ENCODE peak calls at places on chromosomes 1 and 21, in four cellular contexts. S is K562, W is H1, L is HepG2. I is an unnamed sample.

GRCh38 chr21:45161039-45161945 is 86.9 kb downstream of the ADARB1 start:
- DNase-seq in S (no peak), W (no peak), L (no peak), I (no peak)

GRCh38 chr1:158019177-158019868 is 25.9 kb downstream of the KIRREL1 start:
- DNase-seq in L (peak; percentile 42), W (no peak), S (no peak), I (no peak)

GRCh38 chr1:14952626-14953314 is 200.8 kb upstream of the TMEM51 start:
- DNase-seq in S (no peak), L (peak; percentile 96), W (no peak), I (no peak)

GRCh38 chr1:154325583-154326545 is 539 bp downstream of the ATP8B2 start:
- DNase-seq in L (peak; percentile 82), W (peak; percentile 89), S (peak; percentile 86), I (no peak)

GRCh38 chr1:33986389-33987095 is 122.7 kb downstream of the HMGB4 start:
- DNase-seq in L (no peak), S (no peak), W (no peak), I (no peak)

GRCh38 chr1:87296220-87296619 is 32.5 kb upstream of the LMO4 start:
- DNase-seq in S (no peak), L (no peak), W (no peak), I (no peak)

GRCh38 chr21:38351176-38351959 is 94.6 kb downstream of the KCNJ15 start:
- DNase-seq in L (no peak), S (no peak), W (no peak), I (no peak)

GRCh38 chr1:228697209-228698016 is 37.9 kb upstream of the RHOU start:
- DNase-seq in S (no peak), W (no peak), L (peak; percentile 60), I (no peak)

GRCh38 chr21:35738342-35738961 is 321.9 kb downstream of the SETD4 start:
- DNase-seq in S (no peak), W (no peak), L (no peak), I (no peak)

GRCh38 chr1:89836997-89837909 is 16.4 kb downstream of the LRRC8D start:
- DNase-seq in L (peak; percentile 90), S (no peak), W (no peak), I (no peak)

GRCh38 chr1:224736619-224737352 is 120.7 kb downstream of the CNIH3 start:
- DNase-seq in W (no peak), L (peak; percentile 10), S (peak; percentile 34), I (peak; percentile 93)

GRCh38 chr1:28070725-28071593 is 17.5 kb downstream of the EYA3 start:
- DNase-seq in S (no peak), W (no peak), L (no peak), I (no peak)

GRCh38 chr1:165928075-165928731 is 100.8 kb downstream of the UCK2 start:
- DNase-seq in S (peak; percentile 78), W (peak; percentile 70), L (peak; percentile 43), I (no peak)

GRCh38 chr1:228367798-228368791 is 38.5 kb downstream of the TRIM11 start:
- DNase-seq in W (no peak), L (peak; percentile 64), S (peak; percentile 95), I (no peak)

GRCh38 chr1:53541761-53542550 is 82.8 kb downstream of the DMRTB1 start:
- DNase-seq in L (no peak), S (peak; percentile 60), W (no peak), I (no peak)

GRCh38 chr21:45817345-45817744 is 164.2 kb upstream of the COL6A1 start:
- DNase-seq in L (no peak), W (no peak), S (no peak), I (no peak)

GRCh38 chr1:14826731-14827326 is 228.3 kb downstream of the KAZN start:
- DNase-seq in W (no peak), S (no peak), L (no peak), I (no peak)

GRCh38 chr1:77533660-77534295 is 148.7 kb downstream of the ZZZ3 start:
- DNase-seq in W (peak; percentile 66), L (peak; percentile 40), S (peak; percentile 77), I (no peak)

GRCh38 chr1:172812118-172812517 is 153.2 kb downstream of the FASLG start:
- DNase-seq in W (no peak), L (no peak), S (no peak), I (no peak)

GRCh38 chr1:175804556-175804955 is 61.2 kb upstream of the TNR start:
- DNase-seq in S (no peak), W (no peak), L (no peak), I (no peak)

GRCh38 chr1:100622037-100622436 is 84.1 kb downstream of the GPR88 start:
- DNase-seq in W (no peak), L (no peak), S (no peak), I (no peak)

GRCh38 chr1:210750468-210750867 is 383.5 kb downstream of the KCNH1 start:
- DNase-seq in L (no peak), W (no peak), S (no peak), I (no peak)

GRCh38 chr1:32063261-32063681 is 9.5 kb upstream of the TMEM39B start:
- DNase-seq in S (peak; percentile 53), W (no peak), L (peak; percentile 37), I (no peak)

GRCh38 chr1:247357781-247358211 is 26.1 kb upstream of the ZNF496 start:
- DNase-seq in L (no peak), W (no peak), S (no peak), I (peak; percentile 77)

GRCh38 chr1:5980314-5981008 is 11.8 kb downstream of the NPHP4 start:
- DNase-seq in W (peak; percentile 87), L (no peak), S (peak; percentile 78), I (no peak)

GRCh38 chr1:224273651-224274050 is 56.3 kb downstream of the NVL start:
- DNase-seq in W (no peak), S (no peak), L (no peak), I (no peak)

GRCh38 chr1:16391408-16391807 is 24.4 kb downstream of the SZRD1 start:
- DNase-seq in S (no peak), W (no peak), L (no peak), I (no peak)

GRCh38 chr1:114745351-114745750 is 12.4 kb downstream of the CSDE1 start:
- DNase-seq in S (no peak), W (no peak), L (no peak), I (no peak)

GRCh38 chr1:116330342-116330652 is 42.7 kb upstream of the ATP1A1 start:
- DNase-seq in W (no peak), S (no peak), L (no peak), I (no peak)

GRCh38 chr1:160767417-160768294 is 28.3 kb upstream of the LY9 start:
- DNase-seq in L (no peak), W (no peak), S (no peak), I (peak; percentile 60)

GRCh38 chr1:108011295-108011694 is 46.3 kb upstream of the VAV3 start:
- DNase-seq in L (no peak), S (no peak), W (no peak), I (no peak)

GRCh38 chr1:234960722-234961467 is 167.7 kb downstream of the TOMM20 start:
- DNase-seq in S (no peak), L (peak; percentile 98), W (no peak), I (no peak)

GRCh38 chr1:234963180-234963903 is 165.3 kb downstream of the TOMM20 start:
- DNase-seq in S (peak; percentile 60), W (no peak), L (peak; percentile 99), I (peak; percentile 97)

GRCh38 chr1:234963904-234964702 is 164.5 kb downstream of the TOMM20 start:
- DNase-seq in S (no peak), L (peak; percentile 77), W (no peak), I (no peak)

GRCh38 chr1:234961468-234962339 is 166.9 kb downstream of the TOMM20 start:
- DNase-seq in W (no peak), S (no peak), L (no peak), I (no peak)

GRCh38 chr1:234962340-234962989 is 166.2 kb downstream of the TOMM20 start:
- DNase-seq in W (no peak), L (peak; percentile 67), S (peak; percentile 48), I (peak; percentile 91)
- TF ChIP-seq BRCA1 in W (no peak), L (no peak), S (no peak), I (no peak)

GRCh38 chr1:201603613-201604232 is 64.8 kb downstream of the NAV1 start:
- DNase-seq in S (no peak), W (no peak), L (no peak), I (no peak)
- TF ChIP-seq BRCA1 in S (no peak), W (no peak), L (no peak), I (no peak)

GRCh38 chr1:25528881-25529517 is 14.4 kb upstream of the LDLRAP1 start:
- DNase-seq in W (no peak), L (no peak), S (no peak), I (no peak)

GRCh38 chr1:25529518-25530347 is 13.7 kb upstream of the LDLRAP1 start:
- DNase-seq in S (no peak), L (no peak), W (no peak), I (no peak)

GRCh38 chr1:25527226-25527846 is 16.1 kb upstream of the LDLRAP1 start:
- DNase-seq in S (no peak), W (no peak), L (no peak), I (no peak)

GRCh38 chr1:25526753-25527152 is 16.7 kb upstream of the LDLRAP1 start:
- DNase-seq in W (no peak), L (no peak), S (no peak), I (no peak)

DNA sequence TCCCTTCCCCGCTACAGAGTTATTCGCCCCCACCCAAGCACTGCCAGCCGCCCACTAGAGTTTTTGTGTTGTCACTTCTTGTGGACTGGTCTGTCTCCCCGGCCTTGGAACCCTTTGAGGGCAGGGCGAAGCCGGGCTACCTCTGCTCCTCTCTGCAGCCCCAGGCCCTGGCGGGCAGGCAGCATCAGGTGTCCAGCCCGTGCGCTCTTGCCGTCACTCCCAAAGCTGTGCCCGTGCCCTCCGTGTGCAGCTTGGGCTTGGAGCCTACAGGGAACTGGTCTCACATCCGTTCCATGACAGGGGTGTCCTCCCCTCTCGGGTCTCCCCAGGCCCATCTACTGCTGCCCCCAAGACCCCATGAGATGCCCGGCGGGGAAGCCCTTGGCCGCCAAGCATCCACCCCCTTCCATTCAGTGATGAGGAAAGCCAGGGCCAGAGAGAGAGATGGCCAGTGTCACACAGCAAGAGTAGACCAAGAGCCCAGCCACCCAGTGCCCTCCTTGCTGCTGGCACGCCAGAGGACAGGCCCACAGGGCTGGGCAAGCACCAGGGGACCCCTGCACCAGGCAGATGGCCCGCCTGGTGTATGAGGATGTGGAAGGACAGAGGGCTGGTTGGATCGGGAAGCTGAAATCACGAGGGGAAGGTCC is 15.3 kb upstream of the LDLRAP1 start:
- DNase-seq in W (no peak), L (no peak), S (no peak), I (no peak)
- TF ChIP-seq BRCA1 in W (no peak), L (no peak), S (no peak), I (no peak)

GRCh38 chr21:33267250-33267649 is 1.1 kb downstream of the IL10RB start:
- DNase-seq in L (no peak), S (no peak), W (no peak), I (no peak)

GRCh38 chr21:33266050-33266783 is at the start of gene IL10RB:
- DNase-seq in S (peak; percentile 100), L (peak; percentile 29), W (peak; percentile 86), I (peak; percentile 27)

GRCh38 chr21:33266784-33267135 is 593 bp downstream of the IL10RB start:
- DNase-seq in L (no peak), W (no peak), S (no peak), I (no peak)

GRCh38 chr21:33264561-33264960 is 1.6 kb upstream of the IL10RB start:
- DNase-seq in S (no peak), W (no peak), L (no peak), I (no peak)

DNA sequence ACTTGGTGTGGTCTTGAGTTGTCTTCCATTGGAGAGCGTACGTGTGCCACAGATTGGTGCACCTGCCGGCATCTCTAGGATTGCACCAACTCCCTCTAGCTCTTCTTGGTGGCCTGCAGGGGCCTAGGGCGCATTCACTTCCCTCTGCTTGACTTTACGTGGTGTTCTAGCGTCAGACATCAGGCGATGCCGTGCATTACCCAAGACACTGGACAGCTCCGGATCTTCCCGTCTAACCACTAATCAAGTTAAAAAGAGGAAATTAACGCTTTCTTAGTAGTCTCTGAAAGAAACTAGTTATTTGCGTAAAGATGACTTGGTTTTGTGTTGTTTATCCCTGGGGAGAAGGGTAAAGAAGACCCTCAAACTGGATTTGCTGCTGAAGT is 510 bp upstream of the IL10RB start:
- DNase-seq in L (no peak), S (no peak), W (no peak), I (peak; percentile 68)
- TF ChIP-seq BRCA1 in L (no peak), S (no peak), W (no peak), I (no peak)

I was measured in GM12878.